ENCODE peak calls at places on chromosomes 3 and 15, in ten cellular contexts. C, V, W, T, F, D, S, P, I and M are unnamed samples.

GRCh38 chr3:173411288-173412064 is 13.9 kb downstream of the NLGN1 start:
- DNase-seq in C (no peak), V (peak), W (no peak), T (no peak), F (no peak), D (peak), S (no peak), P (peak), I (peak), M (no peak)

GRCh38 chr3:168155207-168155785 is 59.6 kb upstream of the GOLIM4 start:
- DNase-seq in C (no peak), V (no peak), W (no peak), T (no peak), F (no peak), D (no peak), S (no peak), P (no peak), I (no peak), M (no peak)

GRCh38 chr3:189530822-189531221 is 100.4 kb upstream of the TP63 start:
- DNase-seq in C (no peak), V (no peak), W (no peak), T (no peak), F (no peak), D (no peak), S (no peak), P (peak), I (peak), M (peak)

GRCh38 chr3:56693750-56694149 is 10.7 kb upstream of the TASOR start:
- DNase-seq in C (no peak), V (peak), W (no peak), T (no peak), F (no peak), D (no peak), S (no peak), P (no peak), I (no peak), M (no peak)

GRCh38 chr3:194256040-194256945 is 94.8 kb downstream of the CPN2 start:
- DNase-seq in C (no peak), V (no peak), W (no peak), T (no peak), F (no peak), D (no peak), S (peak), P (no peak), I (no peak), M (no peak)

GRCh38 chr15:72859023-72859756 is 75.6 kb upstream of the ADPGK start:
- DNase-seq in C (no peak), V (no peak), W (no peak), T (no peak), F (no peak), D (no peak), S (no peak), P (no peak), I (no peak), M (no peak)

GRCh38 chr15:31843426-31844055 is 186.8 kb upstream of the CHRNA7 start:
- DNase-seq in C (no peak), V (no peak), W (no peak), T (no peak), F (no peak), D (no peak), S (peak), P (no peak), I (no peak), M (no peak)

GRCh38 chr3:115790759-115791158 is 167.4 kb downstream of the GAP43 start:
- DNase-seq in C (peak), V (peak), W (peak), T (no peak), F (peak), D (peak), S (peak), P (peak), I (peak), M (peak)

GRCh38 chr3:184690236-184690883 is 21.5 kb downstream of the MAGEF1 start:
- DNase-seq in C (no peak), V (no peak), W (no peak), T (no peak), F (no peak), D (no peak), S (peak), P (no peak), I (no peak), M (no peak)

GRCh38 chr15:43922021-43922420 is 95.2 kb downstream of the WDR76 start:
- DNase-seq in C (no peak), V (no peak), W (no peak), T (no peak), F (no peak), D (no peak), S (no peak), P (peak), I (peak), M (no peak)

GRCh38 chr3:128297401-128298138 is 144.3 kb downstream of the EEFSEC start:
- DNase-seq in C (no peak), V (peak), W (no peak), T (no peak), F (no peak), D (peak), S (peak), P (no peak), I (peak), M (no peak)

GRCh38 chr3:146160964-146161724 is at the start of gene PLOD2:
- DNase-seq in C (no peak), V (peak), W (peak), T (peak), F (peak), D (peak), S (peak), P (peak), I (peak), M (no peak)

GRCh38 chr15:73964736-73965093 is 27.4 kb downstream of the STOML1 start:
- DNase-seq in C (peak), V (peak), W (peak), T (peak), F (peak), D (no peak), S (peak), P (peak), I (peak), M (peak)

GRCh38 chr3:54951405-54951804 is 23.5 kb upstream of the LRTM1 start:
- DNase-seq in C (no peak), V (peak), W (peak), T (peak), F (no peak), D (peak), S (peak), P (peak), I (peak), M (no peak)

GRCh38 chr3:194908432-194908966 is 222.8 kb downstream of the FAM43A start:
- DNase-seq in C (no peak), V (no peak), W (no peak), T (no peak), F (no peak), D (no peak), S (no peak), P (no peak), I (no peak), M (no peak)

GRCh38 chr15:59485036-59485435 is 47.0 kb downstream of the FAM81A start:
- DNase-seq in C (no peak), V (no peak), W (peak), T (no peak), F (no peak), D (no peak), S (no peak), P (no peak), I (no peak), M (no peak)

GRCh38 chr3:125123906-125124305 is 68.1 kb upstream of the HEG1 start:
- DNase-seq in C (no peak), V (no peak), W (peak), T (no peak), F (no peak), D (no peak), S (no peak), P (peak), I (peak), M (no peak)

GRCh38 chr3:156456771-156457224 is 98.1 kb downstream of the SSR3 start:
- DNase-seq in C (no peak), V (peak), W (peak), T (no peak), F (no peak), D (no peak), S (peak), P (peak), I (peak), M (no peak)

GRCh38 chr3:171526146-171526545 is 65.9 kb upstream of the TNIK start:
- DNase-seq in C (no peak), V (no peak), W (no peak), T (no peak), F (no peak), D (no peak), S (no peak), P (peak), I (peak), M (no peak)

GRCh38 chr15:89888214-89888804 is 5.5 kb downstream of the AP3S2 start:
- DNase-seq in C (no peak), V (peak), W (no peak), T (no peak), F (no peak), D (peak), S (peak), P (peak), I (peak), M (no peak)

GRCh38 chr3:178492496-178492895 is 43.7 kb upstream of the KCNMB2 start:
- DNase-seq in C (no peak), V (no peak), W (no peak), T (no peak), F (no peak), D (no peak), S (peak), P (no peak), I (no peak), M (no peak)

GRCh38 chr15:83206971-83207621 is 527 bp downstream of the HDGFL3 start:
- DNase-seq in C (no peak), V (peak), W (peak), T (peak), F (peak), D (no peak), S (peak), P (peak), I (peak), M (peak)